ENCODE peak calls at places on chromosome 21, in six cellular contexts. O, W, S, A, U and Y are unnamed samples.

GRCh38 chr21:27400045-27400444 is 433.2 kb upstream of the ADAMTS5 start:
- ATAC-seq in O (no peak), W (no peak), S (no peak), A (no peak), U (no peak), Y (no peak)

GRCh38 chr21:42607525-42608102 is 45.8 kb upstream of the PDE9A start:
- ATAC-seq in O (no peak), W (no peak), S (no peak), A (peak), U (no peak), Y (no peak)

GRCh38 chr21:41217656-41218380 is 49.9 kb downstream of the BACE2 start:
- ATAC-seq in O (no peak), W (peak), S (peak), A (peak), U (no peak), Y (peak)

GRCh38 chr21:45465105-45465504 is 60.1 kb downstream of the COL18A1 start:
- ATAC-seq in O (no peak), W (no peak), S (no peak), A (no peak), U (peak), Y (no peak)

GRCh38 chr21:29376556-29376955 is 77.8 kb downstream of the BACH1 start:
- ATAC-seq in O (peak), W (peak), S (peak), A (peak), U (peak), Y (no peak)

GRCh38 chr21:25813917-25814316 is 79.1 kb downstream of the GABPA start:
- ATAC-seq in O (no peak), W (no peak), S (no peak), A (no peak), U (no peak), Y (no peak)

GRCh38 chr21:15823486-15824150 is 93.8 kb downstream of the USP25 start:
- ATAC-seq in O (no peak), W (no peak), S (no peak), A (no peak), U (no peak), Y (no peak)

GRCh38 chr21:46060596-46061061 is 37.3 kb upstream of the COL6A2 start:
- ATAC-seq in O (no peak), W (no peak), S (no peak), A (peak), U (no peak), Y (peak)

GRCh38 chr21:25660233-25660632 is 21.2 kb downstream of the JAM2 start:
- ATAC-seq in O (no peak), W (no peak), S (no peak), A (no peak), U (no peak), Y (no peak)

GRCh38 chr21:35926003-35926541 is 134.3 kb downstream of the SETD4 start:
- ATAC-seq in O (no peak), W (no peak), S (no peak), A (no peak), U (no peak), Y (no peak)

GRCh38 chr21:35923971-35924370 is 136.4 kb downstream of the SETD4 start:
- ATAC-seq in O (no peak), W (no peak), S (no peak), A (peak), U (no peak), Y (no peak)

GRCh38 chr21:35925497-35925896 is 134.8 kb downstream of the SETD4 start:
- ATAC-seq in O (peak), W (peak), S (peak), A (no peak), U (no peak), Y (no peak)

GRCh38 chr21:35922618-35923017 is 137.7 kb downstream of the SETD4 start:
- ATAC-seq in O (no peak), W (no peak), S (no peak), A (no peak), U (no peak), Y (no peak)

GRCh38 chr21:35924714-35925301 is 135.5 kb downstream of the SETD4 start:
- ATAC-seq in O (peak), W (peak), S (peak), A (peak), U (no peak), Y (peak)
- TF ChIP-seq EP300 in O (no peak), W (no peak), S (no peak), A (no peak), U (no peak), Y (no peak)

DNA sequence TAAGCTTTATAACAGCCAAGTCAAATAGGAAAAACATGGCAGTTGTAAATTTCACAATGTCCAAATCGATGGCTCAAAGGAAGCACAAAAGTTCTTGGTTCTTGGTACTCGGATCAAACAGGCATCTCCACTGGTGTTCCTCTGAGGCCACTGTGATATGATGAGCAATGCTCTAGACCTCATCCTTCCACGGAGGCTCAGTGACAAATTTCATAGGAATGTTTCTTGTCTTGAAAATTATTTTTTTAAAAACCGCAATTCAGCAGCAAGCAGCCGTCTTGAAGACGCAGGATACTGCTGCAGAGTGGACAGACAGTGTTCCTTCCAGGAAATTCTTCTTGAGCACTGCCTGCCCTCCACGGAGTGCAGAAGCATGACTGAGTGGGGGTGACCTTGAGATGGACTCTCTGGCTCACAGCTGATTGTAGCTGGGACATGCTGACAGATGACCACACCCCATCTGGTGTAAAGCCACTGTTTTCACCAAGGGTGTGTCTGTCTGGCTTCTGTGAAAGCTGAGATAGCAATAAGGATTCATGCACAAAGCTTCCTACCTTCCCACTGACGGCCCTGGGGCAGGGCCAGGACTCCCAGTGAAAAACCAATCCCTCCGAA is 61.9 kb downstream of the TIAM1 start:
- ATAC-seq in O (peak), W (no peak), S (peak), A (peak), U (no peak), Y (peak)
- H3K27ac ChIP-seq in O (no peak), W (no peak), S (no peak), A (no peak), U (no peak), Y (no peak)

DNA sequence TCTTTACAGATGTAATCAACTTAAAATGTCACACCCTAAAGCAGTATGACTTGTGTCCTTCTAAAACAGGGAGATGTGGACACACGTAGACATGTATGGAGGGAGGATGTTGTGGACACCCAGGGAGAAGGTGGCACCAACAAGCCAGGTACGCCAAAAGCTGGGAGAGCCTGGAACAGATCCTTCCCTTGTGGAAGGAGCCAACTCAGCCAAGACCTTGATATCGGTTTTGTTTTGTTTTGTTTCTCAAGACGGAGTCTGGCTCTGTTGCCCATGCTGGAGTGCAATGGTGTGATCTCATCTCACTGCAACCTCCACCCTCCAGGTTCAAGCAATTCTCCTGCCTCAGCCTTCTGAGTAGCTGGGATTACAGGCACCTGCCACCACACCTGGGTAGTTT is 45.6 kb downstream of the CHAF1B start:
- ATAC-seq in O (no peak), W (no peak), S (no peak), A (peak), U (no peak), Y (no peak)
- H3K4me3 ChIP-seq in O (peak), W (no peak), S (no peak), A (no peak), U (no peak), Y (peak)

GRCh38 chr21:33360871-33361602 is 36.3 kb downstream of the IFNAR1 start:
- ATAC-seq in O (peak), W (peak), S (peak), A (peak), U (peak), Y (peak)
- TF ChIP-seq EP300 in O (no peak), W (no peak), S (no peak), A (no peak), U (no peak), Y (no peak)

DNA sequence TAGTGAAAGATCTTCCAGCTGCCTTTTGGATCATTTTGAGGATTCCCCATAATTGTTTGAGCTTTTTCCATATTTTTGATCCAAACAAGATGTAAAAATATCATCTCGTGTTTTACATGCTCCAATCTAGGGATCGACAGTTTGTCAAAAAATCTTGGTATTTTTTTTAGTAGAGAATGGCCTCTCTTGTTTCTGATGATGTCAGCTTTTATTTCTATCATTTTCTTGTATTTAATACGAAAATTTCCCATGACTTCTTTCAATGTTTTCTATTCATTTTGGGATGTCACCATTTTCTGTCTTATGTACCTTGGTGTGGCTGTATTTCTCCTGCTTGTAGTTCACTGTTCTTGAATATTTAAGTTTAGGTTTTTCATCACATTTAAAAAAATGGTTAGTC is 812.0 kb upstream of the NCAM2 start:
- ATAC-seq in O (no peak), W (no peak), S (no peak), A (no peak), U (no peak), Y (no peak)
- H3K27ac ChIP-seq in O (no peak), W (no peak), S (no peak), A (no peak), U (no peak), Y (no peak)